ENCODE peak calls at places on chromosomes 5 and 9, in four cellular contexts. A, Z, W and X are unnamed samples.

GRCh38 chr9:123642291-123643278 is 286.6 kb downstream of the CRB2 start:
- DNase-seq in Z (peak), W (no peak), A (no peak), X (peak)

GRCh38 chr5:173341911-173342535 is 13.8 kb upstream of the STC2 start:
- DNase-seq in A (no peak), W (no peak), Z (no peak), X (no peak)

GRCh38 chr9:95907794-95908193 is 32.3 kb downstream of the ERCC6L2 start:
- DNase-seq in A (no peak), Z (peak), W (no peak), X (no peak)

GRCh38 chr9:137811283-137811870 is 66.2 kb upstream of the CACNA1B start:
- DNase-seq in A (no peak), Z (no peak), W (no peak), X (no peak)

GRCh38 chr9:101309139-101309538 is 75.7 kb downstream of the BAAT start:
- DNase-seq in A (no peak), W (no peak), Z (no peak), X (no peak)

GRCh38 chr5:124912653-124913328 is 166.4 kb upstream of the ZNF608 start:
- DNase-seq in A (no peak), Z (no peak), W (no peak), X (no peak)

GRCh38 chr5:76710991-76711390 is 4.9 kb upstream of the F2R start:
- DNase-seq in Z (no peak), W (no peak), A (no peak), X (no peak)

GRCh38 chr5:136729901-136730355 is 364.6 kb upstream of the TRPC7 start:
- DNase-seq in W (no peak), Z (no peak), A (peak), X (peak)

GRCh38 chr9:80492221-80492620 is 920.5 kb downstream of the TLE4 start:
- DNase-seq in Z (no peak), W (no peak), A (no peak), X (no peak)

GRCh38 chr5:122099060-122099790 is 21.2 kb upstream of the LOX start:
- DNase-seq in W (no peak), A (peak), Z (no peak), X (no peak)

GRCh38 chr9:108468364-108468763 is 387.4 kb downstream of the ACTL7B start:
- DNase-seq in Z (peak), A (peak), W (peak), X (peak)